ENCODE peak calls at places on chromosomes 3 and 15, in four cellular contexts. O is BJ, A is esophagus squamous epithelium, T is SJSA1. S is an unnamed sample.

GRCh38 chr15:70268698-70269251 is 171.1 kb upstream of the TLE3 start:
- DNase-seq in O (no peak), A (no peak), T (no peak), S (no peak)

GRCh38 chr3:84318273-84318809 is 640.4 kb upstream of the CADM2 start:
- DNase-seq in O (no peak), A (no peak), T (no peak), S (no peak)

GRCh38 chr15:64131547-64131946 is 20.0 kb upstream of the SNX22 start:
- DNase-seq in O (no peak), A (no peak), T (no peak), S (no peak)

GRCh38 chr3:23713641-23714040 is 92.1 kb upstream of the UBE2E1 start:
- DNase-seq in O (no peak), A (no peak), T (no peak), S (no peak)

GRCh38 chr3:117927831-117928230 is 1106.8 kb downstream of the IGSF11 start:
- DNase-seq in O (no peak), A (no peak), T (no peak), S (no peak)

GRCh38 chr3:126551066-126551838 is 7.5 kb downstream of the C3orf22 start:
- DNase-seq in O (no peak), A (no peak), T (no peak), S (no peak)

GRCh38 chr3:97871788-97872187 is 50.0 kb downstream of the CRYBG3 start:
- DNase-seq in O (no peak), A (no peak), T (no peak), S (peak)

GRCh38 chr15:54029076-54029475 is 50.8 kb downstream of the UNC13C start:
- DNase-seq in O (no peak), A (no peak), T (no peak), S (no peak)

GRCh38 chr3:27659279-27660021 is 62.7 kb downstream of the EOMES start:
- DNase-seq in O (no peak), A (no peak), T (no peak), S (no peak)

GRCh38 chr15:101497017-101497416 is 7.5 kb upstream of the PCSK6 start:
- DNase-seq in O (no peak), A (no peak), T (no peak), S (no peak)

GRCh38 chr3:111796566-111796965 is 62.5 kb upstream of the PHLDB2 start:
- DNase-seq in O (no peak), A (no peak), T (no peak), S (no peak)

GRCh38 chr3:51968883-51969674 is 1.8 kb upstream of the PCBP4 start:
- DNase-seq in O (no peak), A (no peak), T (no peak), S (no peak)

GRCh38 chr15:78317145-78317836 is 17.9 kb upstream of the SKIC8 start:
- DNase-seq in O (no peak), A (no peak), T (no peak), S (no peak)

GRCh38 chr3:7095116-7095515 is 234.2 kb downstream of the GRM7 start:
- DNase-seq in O (no peak), A (no peak), T (no peak), S (no peak)

GRCh38 chr3:107674371-107674770 is 151.6 kb downstream of the BBX start:
- DNase-seq in O (no peak), A (no peak), T (no peak), S (no peak)

GRCh38 chr3:62445267-62445666 is 71.9 kb upstream of the FEZF2 start:
- DNase-seq in O (no peak), A (no peak), T (no peak), S (no peak)

GRCh38 chr3:9361691-9362388 is 1.0 kb upstream of the THUMPD3 start:
- DNase-seq in O (no peak), A (no peak), T (no peak), S (no peak)
- H3K4me3 ChIP-seq in O (no peak), A (peak), T (no peak), S (peak)

GRCh38 chr15:75961332-75961731 is 50.9 kb downstream of the NRG4 start:
- DNase-seq in O (no peak), A (no peak), T (no peak), S (no peak)
- H3K4me3 ChIP-seq in O (no peak), A (no peak), T (no peak), S (no peak)

GRCh38 chr3:14234197-14235002 is 55.8 kb downstream of the LSM3 start:
- DNase-seq in O (no peak), A (no peak), T (no peak), S (no peak)

GRCh38 chr3:14228611-14229470 is 50.2 kb downstream of the LSM3 start:
- DNase-seq in O (no peak), A (no peak), T (no peak), S (no peak)

GRCh38 chr3:14230729-14231128 is 52.1 kb downstream of the LSM3 start:
- DNase-seq in O (no peak), A (no peak), T (no peak), S (no peak)

GRCh38 chr3:14231998-14232501 is 53.4 kb downstream of the LSM3 start:
- DNase-seq in O (no peak), A (no peak), T (peak), S (no peak)

GRCh38 chr3:14231145-14231990 is 52.8 kb downstream of the LSM3 start:
- DNase-seq in O (no peak), A (no peak), T (no peak), S (no peak)
- H3K4me3 ChIP-seq in O (no peak), A (no peak), T (no peak), S (no peak)

GRCh38 chr15:20353966-20354883 is 187.4 kb downstream of the GOLGA6L6 start:
- DNase-seq in O (no peak), A (no peak), T (no peak), S (no peak)
- H3K4me3 ChIP-seq in O (no peak), A (no peak), T (no peak), S (no peak)

GRCh38 chr15:42345502-42345901 is 13.8 kb upstream of the CAPN3 start:
- DNase-seq in O (no peak), A (no peak), T (no peak), S (no peak)

GRCh38 chr15:42343596-42344232 is 15.6 kb upstream of the CAPN3 start:
- DNase-seq in O (no peak), A (no peak), T (no peak), S (no peak)

GRCh38 chr15:42348083-42348482 is 11.2 kb upstream of the CAPN3 start:
- DNase-seq in O (peak), A (no peak), T (peak), S (peak)

GRCh38 chr15:42349178-42349577 is 10.1 kb upstream of the CAPN3 start:
- DNase-seq in O (no peak), A (no peak), T (no peak), S (peak)

GRCh38 chr15:42344763-42345162 is 14.5 kb upstream of the CAPN3 start:
- DNase-seq in O (peak), A (no peak), T (no peak), S (peak)
- H3K4me3 ChIP-seq in O (no peak), A (no peak), T (no peak), S (no peak)

GRCh38 chr15:80250614-80251504 is 1.2 kb downstream of the CTXND1 start:
- DNase-seq in O (no peak), A (no peak), T (no peak), S (no peak)
- H3K4me3 ChIP-seq in O (no peak), A (peak), T (no peak), S (no peak)

GRCh38 chr3:32238027-32238815 is at the start of gene CMTM8:
- DNase-seq in O (no peak), A (no peak), T (no peak), S (no peak)
- H3K4me3 ChIP-seq in O (peak), A (peak), T (peak), S (peak)